ENCODE peak calls at places on chromosomes 11 and 22, in four cellular contexts. J, T, G and M are unnamed samples.

GRCh38 chr11:17638311-17638710 is 81.1 kb upstream of the MYOD1 start:
- DNase-seq in G (no peak), J (no peak), T (no peak), M (no peak)

GRCh38 chr22:46149493-46149997 is 781 bp upstream of the PPARA start:
- DNase-seq in G (no peak), T (peak; percentile 45), J (peak; percentile 71), M (peak; percentile 47)

GRCh38 chr22:36073476-36073875 is 44.9 kb upstream of the RBFOX2 start:
- DNase-seq in T (no peak), G (no peak), J (no peak), M (no peak)

GRCh38 chr11:68727783-68728182 is 23.5 kb downstream of the TESMIN start:
- DNase-seq in J (no peak), T (no peak), G (no peak), M (no peak)

GRCh38 chr11:45899086-45899447 is 8.0 kb downstream of the FREY1 start:
- DNase-seq in G (no peak), J (no peak), T (no peak), M (no peak)

GRCh38 chr22:46077669-46078099 is 72.6 kb upstream of the PPARA start:
- DNase-seq in J (no peak), T (no peak), G (no peak), M (no peak)

GRCh38 chr11:60459345-60459744 is 3.7 kb downstream of the MS4A1 start:
- DNase-seq in T (no peak), G (no peak), J (no peak), M (no peak)

GRCh38 chr11:12090061-12090572 is 20.3 kb upstream of the MICAL2 start:
- DNase-seq in T (no peak), G (no peak), J (no peak), M (no peak)

GRCh38 chr22:28799834-28800307 is 498 bp downstream of the XBP1 start:
- DNase-seq in G (peak; percentile 45), T (no peak), J (peak; percentile 80), M (peak; percentile 72)

GRCh38 chr11:75768909-75769771 is 562 bp downstream of the DGAT2 start:
- DNase-seq in J (no peak), T (peak; percentile 2), G (no peak), M (no peak)

GRCh38 chr22:41574847-41575381 is 14.1 kb downstream of the CSDC2 start:
- DNase-seq in T (no peak), J (no peak), G (no peak), M (no peak)

GRCh38 chr11:23403210-23404185 is 543.2 kb upstream of the CCDC179 start:
- DNase-seq in T (no peak), J (no peak), G (no peak), M (no peak)

GRCh38 chr11:69460540-69461257 is 20.8 kb upstream of the LINC01488 start:
- DNase-seq in T (no peak), G (no peak), J (no peak), M (no peak)

GRCh38 chr11:69864930-69865661 is 45.9 kb upstream of the FGF3 start:
- DNase-seq in G (no peak), T (no peak), J (no peak), M (no peak)

GRCh38 chr11:111814106-111814505 is 47.9 kb upstream of the PPP2R1B start:
- DNase-seq in G (no peak), J (no peak), T (no peak), M (no peak)

GRCh38 chr11:99277281-99277680 is 256.5 kb downstream of the CNTN5 start:
- DNase-seq in J (peak; percentile 63), G (no peak), T (no peak), M (no peak)